ENCODE peak calls at places on chromosomes 13 and 19, in ten cellular contexts. G is astrocyte, F is PC-3, U is hepatocyte, M is mammary epithelial cell, E is IMR-90, K is GM23338, N is neuronal stem cell, X is trophoblast cell, Z is A549. R is an unnamed sample.

GRCh38 chr19:35041548-35042055 is at the start of gene HPN:
- DNase-seq in G (no peak), F (no peak), U (peak), M (no peak), E (no peak), K (peak), N (no peak), X (no peak), Z (no peak), R (no peak)

GRCh38 chr19:47274891-47275865 is 493 bp downstream of the INAFM1 start:
- DNase-seq in G (peak), F (peak), U (no peak), M (no peak), E (no peak), K (peak), N (no peak), X (no peak), Z (no peak), R (peak)

GRCh38 chr19:43510713-43511112 is 6.2 kb upstream of the PHLDB3 start:
- DNase-seq in G (no peak), F (no peak), U (no peak), M (no peak), E (no peak), K (no peak), N (no peak), X (no peak), Z (no peak), R (no peak)

GRCh38 chr19:6662692-6663091 is 7.3 kb downstream of the TNFSF14 start:
- DNase-seq in G (no peak), F (no peak), U (no peak), M (no peak), E (no peak), K (no peak), N (no peak), X (no peak), Z (no peak), R (no peak)

GRCh38 chr13:43732726-43733125 is 54.0 kb downstream of the ENOX1 start:
- DNase-seq in G (no peak), F (no peak), U (no peak), M (no peak), E (no peak), K (no peak), N (no peak), X (no peak), Z (no peak), R (no peak)

GRCh38 chr13:43804461-43805070 is 17.8 kb upstream of the ENOX1 start:
- DNase-seq in G (peak), F (peak), U (peak), M (peak), E (peak), K (peak), N (peak), X (peak), Z (peak), R (peak)

GRCh38 chr13:23806874-23807522 is 82.2 kb downstream of the MIPEP start:
- DNase-seq in G (no peak), F (no peak), U (no peak), M (no peak), E (peak), K (no peak), N (no peak), X (peak), Z (no peak), R (no peak)

GRCh38 chr19:42311612-42312160 is 1.4 kb upstream of the TMEM145 start:
- DNase-seq in G (no peak), F (no peak), U (no peak), M (no peak), E (no peak), K (peak), N (no peak), X (no peak), Z (no peak), R (no peak)

GRCh38 chr19:56089344-56089743 is 31.8 kb downstream of the ZNF787 start:
- DNase-seq in G (no peak), F (no peak), U (no peak), M (no peak), E (no peak), K (no peak), N (no peak), X (no peak), Z (no peak), R (no peak)

GRCh38 chr13:86269511-86269910 is 470.3 kb upstream of the SLITRK6 start:
- DNase-seq in G (no peak), F (no peak), U (no peak), M (no peak), E (no peak), K (no peak), N (no peak), X (no peak), Z (no peak), R (no peak)

GRCh38 chr13:51240888-51241475 is 18.8 kb downstream of the FAM124A start:
- DNase-seq in G (no peak), F (no peak), U (no peak), M (no peak), E (no peak), K (no peak), N (no peak), X (no peak), Z (no peak), R (no peak)

GRCh38 chr19:18683955-18684641 is 618 bp downstream of the CRTC1 start:
- DNase-seq in G (no peak), F (no peak), U (no peak), M (no peak), E (no peak), K (no peak), N (no peak), X (no peak), Z (no peak), R (no peak)

GRCh38 chr19:2694196-2694595 is 8.3 kb downstream of the GNG7 start:
- DNase-seq in G (no peak), F (no peak), U (no peak), M (no peak), E (no peak), K (no peak), N (no peak), X (no peak), Z (no peak), R (no peak)

GRCh38 chr19:35206379-35206778 is 22.2 kb downstream of the FAM187B start:
- DNase-seq in G (no peak), F (no peak), U (no peak), M (no peak), E (no peak), K (no peak), N (no peak), X (no peak), Z (no peak), R (no peak)

DNA sequence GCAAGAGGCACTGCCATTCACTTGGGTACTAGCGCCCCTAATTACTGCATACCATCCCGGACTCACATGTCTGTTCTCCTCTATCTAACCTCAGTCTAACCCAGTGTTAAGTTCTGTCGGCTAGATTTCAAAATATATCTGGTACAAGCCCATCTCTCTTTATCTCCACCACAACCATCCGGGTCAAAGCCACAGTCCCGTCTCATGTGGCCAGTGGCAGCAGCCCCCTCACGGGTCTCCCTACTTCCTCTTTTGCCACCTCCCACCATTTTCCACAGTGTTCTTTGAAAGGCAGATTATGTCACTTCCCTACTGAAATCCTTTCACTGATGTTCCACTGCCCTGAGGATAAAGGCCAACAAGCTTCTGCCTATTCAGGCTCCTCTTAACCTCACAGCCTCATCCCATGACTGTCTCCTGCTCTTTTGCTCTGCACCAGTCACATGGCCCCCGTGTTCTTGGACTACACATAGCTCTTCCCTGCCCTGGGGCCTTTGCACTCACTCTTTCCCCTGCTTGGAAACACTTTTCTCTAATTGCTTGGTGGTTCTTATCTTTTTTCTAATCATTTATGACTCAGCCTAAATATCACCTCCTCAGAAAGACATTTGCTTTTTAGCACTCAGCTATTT is 117.2 kb downstream of the UBL3 start:
- DNase-seq in G (no peak), F (no peak), U (peak), M (peak), E (no peak), K (no peak), N (no peak), X (peak), Z (no peak), R (no peak)
- H3K4me2 ChIP-seq in G (no peak), F (no peak), U (no peak), M (no peak), E (no peak), K (no peak), N (no peak), X (no peak), Z (no peak), R (no peak)

DNA sequence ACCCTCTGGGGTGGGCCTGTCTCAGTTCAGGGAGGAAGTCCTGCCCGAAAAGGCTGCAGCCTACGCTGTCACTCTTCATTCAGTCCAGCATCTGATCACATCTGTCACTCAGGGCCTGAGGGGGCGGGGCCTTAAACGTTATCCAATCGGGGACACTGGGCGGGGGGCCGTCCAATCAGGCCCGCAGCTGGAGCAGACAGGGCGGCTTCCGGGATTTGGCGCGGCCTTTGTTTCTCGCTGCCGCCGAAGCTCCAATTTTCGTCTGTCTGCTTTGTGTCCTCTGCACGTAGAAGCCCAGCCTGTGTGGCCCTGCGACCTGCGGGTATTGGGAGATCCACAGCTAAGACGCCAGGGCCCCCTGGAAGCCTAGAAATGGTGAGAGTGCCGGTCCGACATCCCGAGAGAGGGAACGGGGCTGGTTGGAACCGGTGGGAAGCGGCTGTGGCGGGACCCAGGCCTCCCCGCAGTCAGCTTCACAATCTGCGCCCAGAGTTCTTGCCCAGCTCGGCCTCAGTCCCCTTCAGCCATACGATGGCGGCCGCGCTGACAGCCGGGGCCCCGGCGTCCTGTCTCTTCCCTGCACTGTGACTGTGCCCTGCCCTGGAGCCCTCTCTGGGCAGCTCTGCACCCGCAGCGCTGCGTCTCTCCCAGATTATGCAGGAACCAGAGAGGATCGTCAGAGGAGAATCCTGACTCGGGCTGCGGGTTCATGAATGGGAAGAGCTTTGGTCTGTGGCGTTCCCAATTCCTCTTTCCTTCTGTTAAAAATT is at the start of gene ZNF730:
- DNase-seq in G (peak), F (peak), U (peak), M (peak), E (peak), K (peak), N (peak), X (peak), Z (no peak), R (peak)
- H3K27ac ChIP-seq in G (peak), F (no peak), U (peak), M (no peak), E (peak), K (peak), N (peak), X (peak), Z (no peak), R (peak)

GRCh38 chr19:1505012-1505411 is 7.8 kb downstream of the ADAMTSL5 start:
- DNase-seq in G (no peak), F (no peak), U (no peak), M (no peak), E (no peak), K (no peak), N (no peak), X (no peak), Z (no peak), R (no peak)

GRCh38 chr19:1507763-1508506 is 4.9 kb downstream of the ADAMTSL5 start:
- DNase-seq in G (peak), F (peak), U (peak), M (peak), E (peak), K (peak), N (peak), X (peak), Z (peak), R (peak)

GRCh38 chr19:1505991-1506881 is 6.6 kb downstream of the ADAMTSL5 start:
- DNase-seq in G (no peak), F (no peak), U (no peak), M (no peak), E (no peak), K (no peak), N (no peak), X (no peak), Z (no peak), R (no peak)

GRCh38 chr19:1508507-1508856 is 4.3 kb downstream of the ADAMTSL5 start:
- DNase-seq in G (no peak), F (no peak), U (no peak), M (no peak), E (no peak), K (no peak), N (no peak), X (peak), Z (no peak), R (no peak)

DNA sequence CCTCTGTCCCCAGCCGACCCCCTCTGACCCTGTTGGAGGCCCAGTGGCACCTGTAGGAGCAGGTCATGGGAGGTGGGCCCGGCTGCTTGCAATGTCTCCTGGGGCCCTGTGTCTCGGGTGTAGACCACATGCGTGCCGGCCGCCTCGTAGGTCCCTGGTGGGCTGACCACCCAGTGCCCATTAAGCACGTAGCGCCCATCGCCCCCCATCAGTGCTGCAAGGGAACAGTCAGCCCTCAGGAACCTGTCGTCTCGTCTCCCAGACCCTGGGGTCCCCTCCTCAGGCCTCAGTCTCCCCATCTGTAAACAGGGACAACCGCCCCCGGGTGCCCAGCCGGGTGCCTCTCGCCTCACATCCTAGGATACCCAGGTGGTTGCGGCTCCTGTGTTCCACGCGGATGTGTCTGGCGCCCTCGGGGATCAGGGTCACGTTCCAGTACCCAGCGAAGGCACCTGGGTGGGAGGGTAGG is 5.6 kb downstream of the ADAMTSL5 start:
- DNase-seq in G (no peak), F (no peak), U (no peak), M (no peak), E (no peak), K (no peak), N (no peak), X (no peak), Z (no peak), R (no peak)
- H3K4me2 ChIP-seq in G (peak), F (peak), U (peak), M (no peak), E (peak), K (peak), N (peak), X (peak), Z (peak), R (no peak)

GRCh38 chr13:27264648-27265047 is 6.0 kb upstream of the RASL11A start:
- DNase-seq in G (no peak), F (no peak), U (no peak), M (no peak), E (no peak), K (no peak), N (no peak), X (no peak), Z (no peak), R (no peak)
- H3K27ac ChIP-seq in G (no peak), F (no peak), U (no peak), M (no peak), E (no peak), K (no peak), N (no peak), X (no peak), Z (no peak), R (no peak)

GRCh38 chr19:48310227-48310626 is 15.1 kb upstream of the EMP3 start:
- DNase-seq in G (no peak), F (no peak), U (no peak), M (no peak), E (no peak), K (no peak), N (no peak), X (no peak), Z (no peak), R (no peak)

GRCh38 chr19:48303367-48303766 is 22.0 kb upstream of the EMP3 start:
- DNase-seq in G (no peak), F (no peak), U (no peak), M (no peak), E (no peak), K (no peak), N (no peak), X (no peak), Z (no peak), R (no peak)

GRCh38 chr19:48311384-48311783 is 14.0 kb upstream of the EMP3 start:
- DNase-seq in G (no peak), F (no peak), U (no peak), M (no peak), E (no peak), K (no peak), N (no peak), X (no peak), Z (no peak), R (no peak)

GRCh38 chr19:48303866-48304265 is 21.5 kb upstream of the EMP3 start:
- DNase-seq in G (no peak), F (no peak), U (no peak), M (no peak), E (no peak), K (no peak), N (no peak), X (no peak), Z (no peak), R (no peak)

DNA sequence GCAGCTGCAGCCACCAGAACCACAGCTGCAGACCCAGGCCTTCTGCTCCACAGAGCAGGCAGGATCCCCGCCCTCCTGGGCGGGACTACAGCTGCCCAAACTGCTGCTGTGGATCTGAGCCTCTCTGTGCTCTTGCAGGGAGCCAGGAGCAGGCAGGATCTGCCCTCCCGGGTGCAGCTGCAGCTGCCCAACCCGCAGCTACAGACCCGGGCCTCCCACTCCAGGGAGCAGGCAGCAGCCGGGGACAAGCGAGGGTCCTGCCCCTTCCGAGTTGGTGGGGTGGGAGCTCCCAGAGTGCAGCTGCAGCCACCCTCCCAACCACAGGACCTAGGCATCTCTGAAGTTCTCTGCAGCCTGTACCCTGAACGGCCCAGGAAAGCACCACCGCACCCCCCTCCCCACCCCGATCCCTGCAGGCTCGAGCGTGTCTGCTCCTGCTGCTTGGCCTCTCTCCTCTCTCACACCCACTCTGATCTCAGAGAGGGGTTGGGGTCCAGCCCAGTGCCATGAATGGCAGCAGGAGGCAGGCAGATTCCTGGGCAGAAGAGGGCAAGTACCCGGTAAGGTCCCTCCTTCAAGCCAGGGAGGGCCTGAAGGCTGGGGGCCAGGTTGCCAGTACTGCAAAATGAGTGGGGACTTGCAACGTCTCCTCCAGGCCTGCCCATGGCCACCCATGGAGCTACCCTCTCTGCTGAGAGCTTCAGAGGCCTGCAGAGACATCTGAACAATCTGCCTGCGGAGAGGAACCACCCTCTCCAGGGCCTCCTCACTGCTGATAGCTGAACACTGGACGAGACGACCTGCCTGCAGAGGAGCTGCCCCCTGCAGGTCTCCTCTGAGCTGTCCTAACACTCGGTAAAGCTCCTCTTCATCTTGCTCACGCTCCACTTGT is 16.4 kb upstream of the EMP3 start:
- DNase-seq in G (no peak), F (no peak), U (peak), M (no peak), E (no peak), K (peak), N (no peak), X (peak), Z (no peak), R (peak)
- H3K4me2 ChIP-seq in G (no peak), F (no peak), U (no peak), M (no peak), E (no peak), K (no peak), N (peak), X (no peak), Z (no peak), R (no peak)

R was measured in Karpas-422.